ENCODE peak calls at places on chromosomes 11 and 22, in nine cellular contexts. W is CD8-positive, alpha-beta T cell; U is cardiac muscle cell; F is NCI-H82; G is left cardiac atrium; O is fibroblast of the conjunctiva; Y is neural crest cell; R is SK-N-SH; A is activated CD4-positive, alpha-beta T cell treated with anti-CD3 and anti-CD28 coated beads, Interleukin-2, amount 50 U/mL, for 4 hours. C is an unnamed sample.

GRCh38 chr11:78978831-78979230 is 404.2 kb upstream of the NARS2 start:
- DNase-seq in Y (no peak), W (no peak), U (no peak), A (no peak), R (no peak), G (no peak), O (no peak), F (no peak), C (no peak)

GRCh38 chr11:1071571-1072115 is 3.0 kb upstream of the MUC2 start:
- DNase-seq in Y (no peak), U (no peak), A (no peak), R (no peak), G (peak; percentile 18), O (no peak), W (no peak), F (no peak), C (no peak)

GRCh38 chr11:72647882-72648281 is 26.3 kb downstream of the PDE2A start:
- DNase-seq in A (no peak), F (no peak), W (no peak), R (no peak), U (no peak), Y (no peak), O (no peak), G (no peak), C (no peak)

GRCh38 chr11:134856371-134856971 is 444.4 kb upstream of the B3GAT1 start:
- DNase-seq in U (no peak), F (no peak), G (no peak), Y (no peak), A (no peak), W (no peak), R (no peak), O (no peak), C (no peak)

GRCh38 chr11:15873501-15873900 is 482.8 kb downstream of the SOX6 start:
- DNase-seq in W (no peak), A (no peak), R (no peak), Y (no peak), F (no peak), U (no peak), G (no peak), O (no peak), C (no peak)

GRCh38 chr11:117510646-117511045 is 183.0 kb downstream of the CEP164 start:
- DNase-seq in A (no peak), O (no peak), F (no peak), W (no peak), G (no peak), Y (no peak), R (no peak), U (no peak), C (no peak)

GRCh38 chr11:133403900-133404299 is 128.4 kb downstream of the OPCML start:
- DNase-seq in R (peak; percentile 26), F (no peak), A (no peak), Y (no peak), G (no peak), U (no peak), W (no peak), O (no peak), C (peak; percentile 35)

GRCh38 chr11:43992834-43993637 is 50.6 kb downstream of the C11orf96 start:
- DNase-seq in U (no peak), F (peak; percentile 15), Y (no peak), O (no peak), R (no peak), A (no peak), W (no peak), G (peak; percentile 52), C (no peak)

GRCh38 chr11:74320538-74320937 is 9.1 kb upstream of the P4HA3 start:
- DNase-seq in R (no peak), F (no peak), U (no peak), G (no peak), W (no peak), Y (no peak), O (no peak), A (no peak), C (no peak)

GRCh38 chr22:36325163-36326031 is 62.4 kb downstream of the MYH9 start:
- DNase-seq in O (peak; percentile 96), Y (no peak), R (no peak), U (no peak), A (no peak), G (peak; percentile 77), F (no peak), W (no peak), C (no peak)

GRCh38 chr11:72584293-72584921 is 89.8 kb downstream of the PDE2A start:
- DNase-seq in F (no peak), R (no peak), G (peak; percentile 69), A (peak; percentile 62), O (no peak), U (peak; percentile 9), Y (no peak), W (peak; percentile 20), C (no peak)

GRCh38 chr22:46848227-46848626 is 85.8 kb downstream of the TBC1D22A start:
- DNase-seq in F (no peak), G (no peak), Y (no peak), O (no peak), R (no peak), U (no peak), A (no peak), W (no peak), C (no peak)

GRCh38 chr11:71563401-71563800 is 2.0 kb upstream of the KRTAP5-10 start:
- DNase-seq in U (peak; percentile 62), G (no peak), A (no peak), W (no peak), R (peak; percentile 65), F (peak; percentile 9), Y (peak; percentile 25), O (no peak), C (peak; percentile 74)

GRCh38 chr11:66240781-66241136 is 27.7 kb upstream of the RAB1B start:
- DNase-seq in O (no peak), U (no peak), A (no peak), W (no peak), G (no peak), F (no peak), R (no peak), Y (no peak), C (no peak)

GRCh38 chr11:115362997-115363396 is 141.2 kb downstream of the CADM1 start:
- DNase-seq in O (no peak), A (no peak), R (no peak), U (no peak), F (peak; percentile 26), Y (no peak), G (no peak), W (no peak), C (no peak)

GRCh38 chr11:67504950-67505561 is at the start of gene PITPNM1:
- DNase-seq in O (peak; percentile 14), F (peak; percentile 68), U (peak; percentile 68), Y (peak; percentile 58), G (peak; percentile 78), W (no peak), A (peak; percentile 46), R (peak; percentile 86), C (peak; percentile 83)

GRCh38 chr11:108669711-108670110 is 4.8 kb downstream of the DDX10 start:
- DNase-seq in Y (no peak), O (no peak), R (no peak), W (no peak), U (no peak), F (peak; percentile 43), A (no peak), G (no peak), C (peak; percentile 69)

GRCh38 chr11:117900720-117901440 is 24.4 kb upstream of the FXYD6 start:
- DNase-seq in O (no peak), U (no peak), R (no peak), A (no peak), Y (no peak), G (no peak), F (no peak), W (no peak), C (no peak)

GRCh38 chr11:17745032-17745772 is 10.6 kb downstream of the KCNC1 start:
- DNase-seq in F (no peak), R (no peak), W (no peak), Y (no peak), A (no peak), O (no peak), G (peak; percentile 2), U (no peak), C (peak; percentile 23)

GRCh38 chr11:19633276-19633675 is 79.4 kb upstream of the NAV2 start:
- DNase-seq in R (no peak), U (peak; percentile 17), W (no peak), Y (no peak), F (no peak), O (no peak), G (peak; percentile 69), A (no peak), C (no peak)

GRCh38 chr11:78642979-78643675 is 68.5 kb upstream of the NARS2 start:
- DNase-seq in F (no peak), O (no peak), W (no peak), Y (no peak), G (no peak), A (no peak), U (no peak), R (no peak), C (no peak)

GRCh38 chr11:86383314-86383713 is 8.6 kb downstream of the CCDC81 start:
- DNase-seq in W (no peak), U (no peak), G (no peak), F (no peak), Y (no peak), R (no peak), O (no peak), A (no peak), C (no peak)

GRCh38 chr11:74720596-74721478 is 10.4 kb downstream of the CHRDL2 start:
- DNase-seq in R (no peak), Y (no peak), A (no peak), W (no peak), G (peak; percentile 83), U (no peak), O (no peak), F (no peak), C (no peak)

GRCh38 chr11:8688414-8689362 is 6.1 kb downstream of the RPL27A start:
- DNase-seq in A (peak; percentile 54), R (peak; percentile 95), U (peak; percentile 97), W (peak; percentile 51), F (peak; percentile 98), G (peak; percentile 96), O (peak; percentile 95), Y (peak; percentile 79), C (peak; percentile 99)

GRCh38 chr22:19941365-19942070 is at the start of the genes COMT and TXNRD2:
- DNase-seq in W (peak; percentile 38), F (peak; percentile 79), G (peak; percentile 81), O (no peak), R (peak; percentile 96), Y (peak; percentile 53), A (peak; percentile 63), U (peak; percentile 65), C (peak; percentile 88)

GRCh38 chr11:60700689-60701508 is 1.5 kb downstream of the MS4A8 start:
- DNase-seq in Y (peak; percentile 37), R (peak; percentile 27), U (peak; percentile 41), F (peak; percentile 56), G (no peak), A (no peak), O (no peak), W (no peak), C (peak; percentile 75)

GRCh38 chr22:30934053-30934452 is 34.5 kb downstream of the MORC2 start:
- DNase-seq in F (no peak), U (no peak), O (no peak), A (no peak), Y (no peak), R (no peak), G (no peak), W (no peak), C (no peak)

C was measured in Caco-2.